ENCODE peak calls at places on chromosomes 7 and 10, in four cellular contexts. Q is cardiac muscle cell, J is tibial artery, H is psoas muscle. S is an unnamed sample. For H3K27me3, the result is how much of the 10 kb centered on the place peaks cover.

GRCh38 chr10:2992401-2993198 is 74.7 kb upstream of the PFKP start:
- DNase-seq in Q (no peak), J (no peak), H (no peak), S (no peak)

GRCh38 chr7:14666304-14666703 is 236.2 kb downstream of the DGKB start:
- DNase-seq in Q (no peak), J (no peak), H (no peak), S (no peak)

GRCh38 chr10:132514841-132515521 is 22.6 kb upstream of the INPP5A start:
- DNase-seq in Q (no peak), J (peak), H (no peak), S (no peak)

GRCh38 chr10:59754951-59755350 is 1.7 kb upstream of the MRLN start:
- DNase-seq in Q (no peak), J (no peak), H (no peak), S (no peak)

GRCh38 chr10:112230325-112230988 is 46.9 kb upstream of the GPAM start:
- DNase-seq in Q (no peak), J (no peak), H (no peak), S (no peak)

GRCh38 chr10:6200588-6201510 is 1.9 kb upstream of the PFKFB3 start:
- DNase-seq in Q (peak), J (peak), H (peak), S (peak)

GRCh38 chr7:73893342-73894101 is 32.6 kb downstream of the TMEM270 start:
- DNase-seq in Q (no peak), J (peak), H (peak), S (peak)

GRCh38 chr10:5033061-5033770 is 29.6 kb upstream of the AKR1C2 start:
- DNase-seq in Q (no peak), J (no peak), H (no peak), S (no peak)

GRCh38 chr7:122327969-122328368 is 23.4 kb upstream of the FEZF1 start:
- DNase-seq in Q (no peak), J (no peak), H (no peak), S (no peak)

GRCh38 chr10:124636271-124636993 is 107.7 kb downstream of the FAM53B start:
- DNase-seq in Q (no peak), J (no peak), H (no peak), S (no peak)

GRCh38 chr7:137074386-137075030 is 206.1 kb downstream of the CHRM2 start:
- DNase-seq in Q (no peak), J (no peak), H (no peak), S (no peak)

GRCh38 chr10:5613481-5613880 is 52.9 kb downstream of the ASB13 start:
- DNase-seq in Q (no peak), J (no peak), H (no peak), S (no peak)

GRCh38 chr10:133318494-133319127 is 9.9 kb downstream of the ZNF511 start:
- DNase-seq in Q (peak), J (no peak), H (peak), S (no peak)

GRCh38 chr7:50591480-50592438 is 26.6 kb upstream of the DDC start:
- DNase-seq in Q (no peak), J (no peak), H (no peak), S (no peak)

GRCh38 chr7:152424348-152425108 is 11.3 kb downstream of the KMT2C start:
- DNase-seq in Q (no peak), J (no peak), H (no peak), S (no peak)

GRCh38 chr10:75977146-75977545 is 545.7 kb downstream of the LRMDA start:
- DNase-seq in Q (no peak), J (no peak), H (no peak), S (no peak)

GRCh38 chr10:129883637-129884389 is 80.3 kb downstream of the EBF3 start:
- DNase-seq in Q (no peak), J (no peak), H (no peak), S (no peak)

GRCh38 chr10:15526754-15527153 is 155.7 kb upstream of the FAM171A1 start:
- DNase-seq in Q (no peak), J (no peak), H (no peak), S (no peak)

GRCh38 chr7:103613655-103614642 is 167.9 kb upstream of the SLC26A5 start:
- DNase-seq in Q (peak), J (no peak), H (no peak), S (no peak)
- TF ChIP-seq CTCF in Q (peak), J (no peak), H (no peak), S (no peak)

GRCh38 chr7:156117542-156118245 is 305.4 kb upstream of the SHH start:
- DNase-seq in Q (no peak), J (no peak), H (no peak), S (no peak)
- H3K27me3 ChIP-seq in Q (under half), J (under half), H (under half), S (under half)

DNA sequence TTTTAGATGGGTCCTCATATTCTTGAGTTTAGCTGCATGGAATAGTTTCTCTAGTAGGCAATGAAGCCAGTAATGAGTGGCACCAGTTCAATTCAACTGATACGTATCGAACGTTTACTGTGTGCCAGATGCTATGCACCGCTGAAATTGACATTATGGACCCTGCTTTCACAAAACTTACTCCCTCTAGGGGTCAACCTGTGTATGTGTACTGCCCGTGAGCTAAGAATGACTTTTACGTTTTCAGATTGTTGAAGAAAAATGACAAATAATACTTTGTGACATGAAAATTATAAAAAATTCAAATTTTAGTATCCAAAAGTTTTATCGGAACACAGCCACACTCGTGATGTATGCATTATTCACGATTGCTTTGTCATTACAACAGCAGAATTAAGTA is 95.5 kb downstream of the ZMYND11 start:
- DNase-seq in Q (peak), J (no peak), H (no peak), S (no peak)
- TF ChIP-seq CTCF in Q (peak), J (no peak), H (peak), S (no peak)

GRCh38 chr7:150912427-150912826 is 60.1 kb downstream of the AOC1 start:
- DNase-seq in Q (no peak), J (no peak), H (no peak), S (no peak)

GRCh38 chr7:150916670-150917069 is 61.5 kb downstream of the KCNH2 start:
- DNase-seq in Q (no peak), J (no peak), H (no peak), S (no peak)

GRCh38 chr7:150914966-150915365 is 62.6 kb downstream of the AOC1 start:
- DNase-seq in Q (no peak), J (no peak), H (no peak), S (no peak)

GRCh38 chr7:150911590-150912267 is 59.4 kb downstream of the AOC1 start:
- DNase-seq in Q (no peak), J (no peak), H (no peak), S (no peak)

GRCh38 chr7:150914196-150914595 is 61.9 kb downstream of the AOC1 start:
- DNase-seq in Q (no peak), J (no peak), H (no peak), S (no peak)
- H3K27me3 ChIP-seq in Q (under half), J (under half), H (under half), S (under half)

GRCh38 chr10:108544500-108545120 is 1378.7 kb downstream of the XPNPEP1 start:
- DNase-seq in Q (peak), J (no peak), H (peak), S (peak)

GRCh38 chr10:108545921-108546320 is 1377.4 kb downstream of the XPNPEP1 start:
- DNase-seq in Q (no peak), J (no peak), H (no peak), S (no peak)
- TF ChIP-seq CTCF in Q (no peak), J (no peak), H (no peak), S (no peak)

GRCh38 chr7:157003445-157004049 is 6.9 kb downstream of the MNX1 start:
- DNase-seq in Q (no peak), J (no peak), H (no peak), S (no peak)
- H3K27me3 ChIP-seq in Q (half or more), J (half or more), H (half or more), S (half or more)

GRCh38 chr7:107758667-107759066 is 14.7 kb downstream of the CBLL1 start:
- DNase-seq in Q (no peak), J (no peak), H (no peak), S (no peak)

GRCh38 chr7:107751113-107751512 is 7.2 kb downstream of the CBLL1 start:
- DNase-seq in Q (no peak), J (no peak), H (no peak), S (no peak)

DNA sequence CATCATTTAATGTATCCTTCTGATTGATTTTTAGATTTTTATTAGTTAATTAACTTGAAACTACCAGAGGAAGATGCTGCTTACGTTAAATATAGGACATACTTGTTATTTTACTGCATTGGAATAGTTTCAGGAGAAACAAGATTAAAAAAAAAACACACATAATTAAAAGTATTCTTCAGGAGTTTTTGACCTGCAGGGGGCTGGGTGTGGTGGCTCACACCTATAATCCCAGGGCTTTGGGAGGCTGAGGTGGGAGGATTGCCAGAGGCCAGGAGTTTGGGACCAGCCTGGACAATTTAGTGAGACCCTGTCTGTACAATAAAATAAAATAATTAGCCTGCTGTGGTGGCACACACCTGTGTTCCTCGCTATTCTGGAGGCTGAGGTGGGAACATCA is 10.7 kb downstream of the CBLL1 start:
- DNase-seq in Q (no peak), J (no peak), H (no peak), S (no peak)
- TF ChIP-seq CTCF in Q (peak), J (no peak), H (no peak), S (no peak)

GRCh38 chr7:25884265-25884664 is 267.7 kb upstream of the NFE2L3 start:
- DNase-seq in Q (no peak), J (no peak), H (no peak), S (no peak)
- H3K27me3 ChIP-seq in Q (under half), J (half or more), H (under half), S (under half)

GRCh38 chr10:47240173-47240572 is 59.8 kb upstream of the GDF10 start:
- DNase-seq in Q (no peak), J (no peak), H (no peak), S (no peak)
- TF ChIP-seq CTCF in Q (no peak), J (no peak), H (no peak), S (no peak)

DNA sequence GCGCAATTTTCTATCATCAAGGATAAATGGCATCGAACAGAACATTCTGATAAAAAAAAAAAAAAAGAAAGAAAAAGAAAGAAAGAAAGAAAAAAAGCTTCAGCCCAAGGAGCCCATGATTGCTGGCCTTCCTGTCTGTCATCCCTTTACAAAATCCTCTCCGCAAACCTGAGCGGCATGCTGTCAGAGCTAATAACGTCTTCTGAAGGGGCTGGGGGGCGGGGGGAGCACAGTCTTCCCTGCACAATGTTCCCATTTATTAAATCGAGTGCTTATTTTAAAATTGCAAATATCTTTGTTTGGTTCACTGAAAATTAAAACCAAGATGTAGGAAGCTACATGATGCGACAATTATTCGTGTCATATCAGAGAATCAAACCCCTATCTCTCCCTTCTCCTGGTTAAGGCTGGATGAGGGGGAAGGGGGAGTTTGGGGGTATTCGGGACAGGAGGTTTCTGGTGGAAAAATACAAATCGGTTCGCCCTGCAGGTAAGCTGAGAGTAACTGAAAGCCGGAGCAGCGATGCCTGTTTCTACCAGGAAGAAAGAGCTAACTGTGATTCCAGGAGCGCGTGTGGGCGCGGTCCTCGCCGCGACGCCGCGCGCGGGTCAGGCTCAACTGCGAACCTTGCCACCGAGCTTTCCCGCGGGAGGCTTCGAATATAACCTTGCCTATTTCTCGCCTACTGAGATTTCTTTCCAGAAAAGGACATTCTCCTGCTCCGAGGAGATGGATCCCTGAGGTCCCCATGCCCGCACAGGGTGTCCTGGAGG is 13.3 kb upstream of the DLX6 start:
- DNase-seq in Q (no peak), J (no peak), H (no peak), S (no peak)
- H3K27me3 ChIP-seq in Q (half or more), J (half or more), H (half or more), S (under half)